ENCODE peak calls at places on chromosome 6, in four cellular contexts. One of them, this sample, is unnamed.

GRCh38 chr6:45704056-45704790 is 311.4 kb downstream of the CLIC5 start:
- DNase-seq in activated naive CD4-positive, alpha-beta T cell: no peak
- DNase-seq in hepatic stellate cell: no peak
- DNase-seq in CD8-positive, alpha-beta T cell: no peak
- DNase-seq in this sample: no peak

GRCh38 chr6:30360139-30360538 is 15.2 kb downstream of the RPP21 start:
- DNase-seq in activated naive CD4-positive, alpha-beta T cell: no peak
- DNase-seq in hepatic stellate cell: no peak
- DNase-seq in CD8-positive, alpha-beta T cell: no peak
- DNase-seq in this sample: no peak

GRCh38 chr6:80974579-80974978 is 777.9 kb downstream of the TENT5A start:
- DNase-seq in activated naive CD4-positive, alpha-beta T cell: no peak
- DNase-seq in hepatic stellate cell: no peak
- DNase-seq in CD8-positive, alpha-beta T cell: no peak
- DNase-seq in this sample: no peak

GRCh38 chr6:142285235-142286087 is 16.3 kb upstream of the ADGRG6 start:
- DNase-seq in activated naive CD4-positive, alpha-beta T cell: no peak
- DNase-seq in hepatic stellate cell: no peak
- DNase-seq in CD8-positive, alpha-beta T cell: no peak
- DNase-seq in this sample: no peak

GRCh38 chr6:140153703-140154102 is 779.3 kb upstream of the CITED2 start:
- DNase-seq in activated naive CD4-positive, alpha-beta T cell: no peak
- DNase-seq in hepatic stellate cell: no peak
- DNase-seq in CD8-positive, alpha-beta T cell: no peak
- DNase-seq in this sample: no peak

GRCh38 chr6:111721677-111722219 is 116.1 kb upstream of the TRAF3IP2 start:
- DNase-seq in activated naive CD4-positive, alpha-beta T cell: no peak
- DNase-seq in hepatic stellate cell: no peak
- DNase-seq in CD8-positive, alpha-beta T cell: peak; percentile 38
- DNase-seq in this sample: peak; percentile 13

GRCh38 chr6:119612871-119613515 is 263.4 kb upstream of the MAN1A1 start:
- DNase-seq in activated naive CD4-positive, alpha-beta T cell: no peak
- DNase-seq in hepatic stellate cell: no peak
- DNase-seq in CD8-positive, alpha-beta T cell: no peak
- DNase-seq in this sample: no peak

GRCh38 chr6:32840604-32841246 is 2.2 kb upstream of the TAP2 start:
- DNase-seq in activated naive CD4-positive, alpha-beta T cell: no peak
- DNase-seq in hepatic stellate cell: no peak
- DNase-seq in CD8-positive, alpha-beta T cell: peak; percentile 40
- DNase-seq in this sample: no peak

GRCh38 chr6:63859520-63859919 is 223.9 kb downstream of the PHF3 start:
- DNase-seq in activated naive CD4-positive, alpha-beta T cell: no peak
- DNase-seq in hepatic stellate cell: no peak
- DNase-seq in CD8-positive, alpha-beta T cell: no peak
- DNase-seq in this sample: no peak

GRCh38 chr6:36800223-36801095 is 38.8 kb downstream of the CPNE5 start:
- DNase-seq in activated naive CD4-positive, alpha-beta T cell: no peak
- DNase-seq in hepatic stellate cell: no peak
- DNase-seq in CD8-positive, alpha-beta T cell: no peak
- DNase-seq in this sample: no peak

GRCh38 chr6:111680013-111680712 is 74.5 kb upstream of the TRAF3IP2 start:
- DNase-seq in activated naive CD4-positive, alpha-beta T cell: no peak
- DNase-seq in hepatic stellate cell: no peak
- DNase-seq in CD8-positive, alpha-beta T cell: no peak
- DNase-seq in this sample: no peak

GRCh38 chr6:72946766-72947165 is 278.5 kb downstream of the KHDC1L start:
- DNase-seq in activated naive CD4-positive, alpha-beta T cell: no peak
- DNase-seq in hepatic stellate cell: no peak
- DNase-seq in CD8-positive, alpha-beta T cell: no peak
- DNase-seq in this sample: no peak

GRCh38 chr6:25519856-25520255 is 132.2 kb upstream of the SCGN start:
- DNase-seq in activated naive CD4-positive, alpha-beta T cell: no peak
- DNase-seq in hepatic stellate cell: no peak
- DNase-seq in CD8-positive, alpha-beta T cell: no peak
- DNase-seq in this sample: no peak

GRCh38 chr6:136471372-136471771 is 78.8 kb downstream of the MAP7 start:
- DNase-seq in activated naive CD4-positive, alpha-beta T cell: no peak
- DNase-seq in hepatic stellate cell: no peak
- DNase-seq in CD8-positive, alpha-beta T cell: no peak
- DNase-seq in this sample: no peak

GRCh38 chr6:29414588-29414987 is at the start of gene OR12D1:
- DNase-seq in activated naive CD4-positive, alpha-beta T cell: no peak
- DNase-seq in hepatic stellate cell: no peak
- DNase-seq in CD8-positive, alpha-beta T cell: no peak
- DNase-seq in this sample: peak; percentile 16

GRCh38 chr6:139776051-139776450 is 401.6 kb upstream of the CITED2 start:
- DNase-seq in activated naive CD4-positive, alpha-beta T cell: no peak
- DNase-seq in hepatic stellate cell: no peak
- DNase-seq in CD8-positive, alpha-beta T cell: no peak
- DNase-seq in this sample: no peak

GRCh38 chr6:13012977-13013680 is 296.6 kb downstream of the PHACTR1 start:
- DNase-seq in activated naive CD4-positive, alpha-beta T cell: no peak
- DNase-seq in hepatic stellate cell: no peak
- DNase-seq in CD8-positive, alpha-beta T cell: no peak
- DNase-seq in this sample: no peak

GRCh38 chr6:13098808-13099570 is 229.3 kb downstream of the TBC1D7 start:
- DNase-seq in activated naive CD4-positive, alpha-beta T cell: no peak
- DNase-seq in hepatic stellate cell: no peak
- DNase-seq in CD8-positive, alpha-beta T cell: no peak
- DNase-seq in this sample: no peak

GRCh38 chr6:100462396-100462795 is 2.3 kb downstream of the SIM1 start:
- DNase-seq in activated naive CD4-positive, alpha-beta T cell: no peak
- DNase-seq in hepatic stellate cell: no peak
- DNase-seq in CD8-positive, alpha-beta T cell: no peak
- DNase-seq in this sample: no peak

GRCh38 chr6:143675327-143675900 is 2.4 kb upstream of the PHACTR2 start:
- DNase-seq in activated naive CD4-positive, alpha-beta T cell: no peak
- DNase-seq in hepatic stellate cell: no peak
- DNase-seq in CD8-positive, alpha-beta T cell: no peak
- DNase-seq in this sample: no peak

GRCh38 chr6:3280866-3281465 is 22.2 kb downstream of the PSMG4 start:
- DNase-seq in activated naive CD4-positive, alpha-beta T cell: no peak
- DNase-seq in hepatic stellate cell: no peak
- DNase-seq in CD8-positive, alpha-beta T cell: no peak
- DNase-seq in this sample: no peak

GRCh38 chr6:53543341-53544010 is 1.4 kb downstream of the GCLC start:
- DNase-seq in activated naive CD4-positive, alpha-beta T cell: no peak
- DNase-seq in hepatic stellate cell: no peak
- DNase-seq in CD8-positive, alpha-beta T cell: no peak
- DNase-seq in this sample: no peak

GRCh38 chr6:98947411-98948292 is at the start of gene FBXL4:
- DNase-seq in activated naive CD4-positive, alpha-beta T cell: peak; percentile 69
- DNase-seq in hepatic stellate cell: peak; percentile 79
- DNase-seq in CD8-positive, alpha-beta T cell: peak; percentile 79
- DNase-seq in this sample: peak; percentile 77

GRCh38 chr6:27966816-27967426 is 9.9 kb downstream of the OR2B6 start:
- DNase-seq in activated naive CD4-positive, alpha-beta T cell: no peak
- DNase-seq in hepatic stellate cell: no peak
- DNase-seq in CD8-positive, alpha-beta T cell: no peak
- DNase-seq in this sample: no peak

GRCh38 chr6:37340639-37340943 is 13.2 kb upstream of the RNF8 start:
- DNase-seq in activated naive CD4-positive, alpha-beta T cell: no peak
- DNase-seq in hepatic stellate cell: no peak
- DNase-seq in CD8-positive, alpha-beta T cell: no peak
- DNase-seq in this sample: no peak

GRCh38 chr6:27275025-27275956 is 27.8 kb downstream of the PRSS16 start:
- DNase-seq in activated naive CD4-positive, alpha-beta T cell: no peak
- DNase-seq in hepatic stellate cell: no peak
- DNase-seq in CD8-positive, alpha-beta T cell: no peak
- DNase-seq in this sample: peak; percentile 38

GRCh38 chr6:146770965-146771735 is 172.4 kb downstream of the ADGB start:
- DNase-seq in activated naive CD4-positive, alpha-beta T cell: peak; percentile 16
- DNase-seq in hepatic stellate cell: no peak
- DNase-seq in CD8-positive, alpha-beta T cell: peak; percentile 53
- DNase-seq in this sample: no peak

GRCh38 chr6:32830936-32831335 is 7.6 kb downstream of the TAP2 start:
- DNase-seq in activated naive CD4-positive, alpha-beta T cell: no peak
- DNase-seq in hepatic stellate cell: no peak
- DNase-seq in CD8-positive, alpha-beta T cell: no peak
- DNase-seq in this sample: no peak

GRCh38 chr6:144675231-144675861 is 390.2 kb downstream of the UTRN start:
- DNase-seq in activated naive CD4-positive, alpha-beta T cell: no peak
- DNase-seq in hepatic stellate cell: peak; percentile 22
- DNase-seq in CD8-positive, alpha-beta T cell: no peak
- DNase-seq in this sample: no peak

GRCh38 chr6:44072452-44072958 is 54.7 kb downstream of the MRPL14 start:
- DNase-seq in activated naive CD4-positive, alpha-beta T cell: no peak
- DNase-seq in hepatic stellate cell: no peak
- DNase-seq in CD8-positive, alpha-beta T cell: no peak
- DNase-seq in this sample: no peak

GRCh38 chr6:163438298-163438939 is 23.9 kb downstream of the QKI start:
- DNase-seq in activated naive CD4-positive, alpha-beta T cell: no peak
- DNase-seq in hepatic stellate cell: no peak
- DNase-seq in CD8-positive, alpha-beta T cell: no peak
- DNase-seq in this sample: no peak

GRCh38 chr6:158764941-158765340 is 54.2 kb downstream of the EZR start:
- DNase-seq in activated naive CD4-positive, alpha-beta T cell: no peak
- DNase-seq in hepatic stellate cell: no peak
- DNase-seq in CD8-positive, alpha-beta T cell: no peak
- DNase-seq in this sample: no peak

GRCh38 chr6:106975699-106976032 is 1.1 kb upstream of the CD24 start:
- DNase-seq in activated naive CD4-positive, alpha-beta T cell: no peak
- DNase-seq in hepatic stellate cell: no peak
- DNase-seq in CD8-positive, alpha-beta T cell: no peak
- DNase-seq in this sample: no peak

GRCh38 chr6:50846109-50846859 is 27.6 kb downstream of the TFAP2B start:
- DNase-seq in activated naive CD4-positive, alpha-beta T cell: no peak
- DNase-seq in hepatic stellate cell: no peak
- DNase-seq in CD8-positive, alpha-beta T cell: no peak
- DNase-seq in this sample: no peak

GRCh38 chr6:26172496-26172958 is 85.3 kb downstream of the HFE start:
- DNase-seq in activated naive CD4-positive, alpha-beta T cell: no peak
- DNase-seq in hepatic stellate cell: no peak
- DNase-seq in CD8-positive, alpha-beta T cell: peak; percentile 40
- DNase-seq in this sample: no peak

GRCh38 chr6:166503167-166503744 is 83.2 kb downstream of the RAMACL start:
- DNase-seq in activated naive CD4-positive, alpha-beta T cell: no peak
- DNase-seq in hepatic stellate cell: no peak
- DNase-seq in CD8-positive, alpha-beta T cell: no peak
- DNase-seq in this sample: no peak

GRCh38 chr6:67663105-67663895 is 971.8 kb upstream of the ADGRB3 start:
- DNase-seq in activated naive CD4-positive, alpha-beta T cell: no peak
- DNase-seq in hepatic stellate cell: no peak
- DNase-seq in CD8-positive, alpha-beta T cell: no peak
- DNase-seq in this sample: no peak

GRCh38 chr6:39073471-39074355 is 25.1 kb downstream of the GLP1R start:
- DNase-seq in activated naive CD4-positive, alpha-beta T cell: no peak
- DNase-seq in hepatic stellate cell: no peak
- DNase-seq in CD8-positive, alpha-beta T cell: no peak
- DNase-seq in this sample: no peak

GRCh38 chr6:142400495-142400894 is 98.7 kb downstream of the ADGRG6 start:
- DNase-seq in activated naive CD4-positive, alpha-beta T cell: no peak
- DNase-seq in hepatic stellate cell: no peak
- DNase-seq in CD8-positive, alpha-beta T cell: no peak
- DNase-seq in this sample: no peak

This sample was measured in HCT116.